ENCODE peak calls at places on chromosome 11, in ten cellular contexts. A, Z, V, O, Q, N, S, U, H and L are unnamed samples.
A peak's percentile ranks its signal among the peaks of the same experiment; 100 is the strongest.

GRCh38 chr11:75301602-75302345 is 49.7 kb downstream of the ARRB1 start:
- DNase-seq in O (peak; percentile 32), H (no peak), N (no peak), A (no peak), S (no peak), Z (no peak), U (no peak), V (no peak), Q (peak; percentile 83), L (peak; percentile 26)

GRCh38 chr11:18313985-18314763 is 7.8 kb downstream of the HPS5 start:
- DNase-seq in U (no peak), O (no peak), S (no peak), Z (no peak), N (no peak), H (peak; percentile 22), A (no peak), Q (no peak), V (no peak), L (no peak)

GRCh38 chr11:94826415-94826814 is 58.3 kb downstream of the AMOTL1 start:
- DNase-seq in O (no peak), H (no peak), U (no peak), Z (no peak), V (no peak), A (no peak), Q (no peak), N (no peak), S (no peak), L (no peak)

GRCh38 chr11:74288161-74288560 is 23.3 kb downstream of the P4HA3 start:
- DNase-seq in V (no peak), S (no peak), A (no peak), N (no peak), U (no peak), O (no peak), H (no peak), Z (no peak), Q (no peak), L (no peak)

GRCh38 chr11:20110908-20111669 is 49.2 kb downstream of the DBX1 start:
- DNase-seq in Z (peak; percentile 30), U (peak; percentile 50), O (peak; percentile 55), H (peak; percentile 35), V (peak; percentile 56), Q (peak; percentile 58), S (peak; percentile 90), A (peak; percentile 72), N (no peak), L (peak; percentile 35)

GRCh38 chr11:72100462-72100861 is 2.6 kb downstream of the LAMTOR1 start:
- DNase-seq in O (no peak), V (no peak), H (peak; percentile 58), N (no peak), Z (no peak), Q (no peak), U (no peak), S (peak; percentile 50), A (no peak), L (no peak)

GRCh38 chr11:93054279-93054678 is 84.8 kb downstream of the MTNR1B start:
- DNase-seq in S (no peak), O (no peak), V (no peak), A (no peak), Z (no peak), H (no peak), N (no peak), U (no peak), Q (no peak), L (no peak)

GRCh38 chr11:48193876-48194275 is 22.7 kb upstream of the OR4B1 start:
- DNase-seq in N (no peak), Q (no peak), Z (no peak), V (no peak), U (no peak), A (no peak), O (no peak), H (no peak), S (no peak), L (no peak)

GRCh38 chr11:79822771-79823170 is 381.9 kb upstream of the TENM4 start:
- DNase-seq in Z (no peak), U (no peak), H (no peak), Q (no peak), A (no peak), N (no peak), V (no peak), O (no peak), S (no peak), L (no peak)

GRCh38 chr11:12109591-12110196 is 696 bp upstream of the MICAL2 start:
- DNase-seq in N (no peak), U (no peak), V (no peak), A (no peak), O (no peak), S (peak; percentile 34), Z (no peak), H (peak; percentile 42), Q (no peak), L (no peak)

GRCh38 chr11:17673951-17674350 is 45.4 kb upstream of the MYOD1 start:
- DNase-seq in U (no peak), H (no peak), N (no peak), A (no peak), O (no peak), V (no peak), S (no peak), Q (no peak), Z (no peak), L (no peak)

GRCh38 chr11:89736566-89736965 is 26.5 kb downstream of the TRIM77 start:
- DNase-seq in S (no peak), A (no peak), Z (no peak), Q (no peak), H (no peak), V (no peak), N (no peak), U (no peak), O (no peak), L (no peak)

GRCh38 chr11:65440831-65441499 is 18.4 kb downstream of the NEAT1 start:
- DNase-seq in U (no peak), N (peak; percentile 71), O (no peak), Q (no peak), H (no peak), V (no peak), Z (peak; percentile 26), A (no peak), S (no peak), L (peak; percentile 17)

GRCh38 chr11:65445101-65445603 is 22.6 kb downstream of the NEAT1 start:
- DNase-seq in H (peak; percentile 66), U (no peak), N (no peak), Q (no peak), S (no peak), Z (no peak), O (no peak), A (no peak), V (no peak), L (no peak)

GRCh38 chr11:65444314-65445051 is 21.9 kb downstream of the NEAT1 start:
- DNase-seq in U (no peak), O (no peak), Z (no peak), Q (no peak), V (no peak), H (peak; percentile 57), N (no peak), A (no peak), S (no peak), L (peak; percentile 17)

GRCh38 chr11:65445604-65446445 is 23.2 kb downstream of the NEAT1 start:
- DNase-seq in V (no peak), Z (no peak), U (no peak), A (no peak), S (no peak), Q (peak; percentile 34), H (peak; percentile 75), N (peak; percentile 78), O (no peak), L (no peak)

DNA sequence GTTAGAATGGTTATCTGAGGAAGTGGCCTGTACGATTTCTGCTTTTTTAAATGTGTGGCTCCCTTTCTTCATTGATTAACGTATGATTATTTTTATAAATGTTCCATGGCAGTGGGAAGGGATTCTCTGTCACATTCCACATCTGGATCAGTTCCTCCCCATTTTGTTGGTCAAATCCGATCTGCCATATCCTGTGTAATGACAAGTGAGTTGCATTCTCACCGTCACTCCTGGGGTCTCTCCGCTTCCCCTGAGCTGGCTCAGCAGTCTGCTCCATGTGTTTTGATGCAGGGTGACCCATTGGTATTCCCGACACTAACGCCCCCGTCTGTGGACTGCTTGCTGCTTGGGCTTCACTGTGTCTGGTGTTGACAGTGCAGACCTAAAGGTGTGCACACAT is 20.4 kb downstream of the NEAT1 start:
- DNase-seq in H (no peak), Q (no peak), U (no peak), A (no peak), Z (no peak), V (no peak), O (no peak), N (no peak), S (no peak), L (peak; percentile 19)
- TF ChIP-seq POLR2AphosphoS5 in H (peak; percentile 45), Q (peak; percentile 65), U (no peak), A (peak; percentile 6), Z (no peak), V (no peak), O (peak; percentile 56), N (peak; percentile 57), S (peak; percentile 14), L (no peak)

GRCh38 chr11:65833297-65834030 is at the start of gene SNX32:
- DNase-seq in N (peak; percentile 96), V (peak; percentile 98), H (peak; percentile 94), U (peak; percentile 98), Z (peak; percentile 92), A (no peak), O (peak; percentile 97), Q (peak; percentile 96), S (peak; percentile 93), L (peak; percentile 92)
- TF ChIP-seq POLR2A in N (no peak), V (no peak), H (no peak), U (peak; percentile 46), Z (no peak), A (no peak), O (no peak), Q (no peak), S (no peak), L (no peak)

GRCh38 chr11:77994434-77995362 is at the start of gene INTS4:
- DNase-seq in Z (peak; percentile 99), U (peak; percentile 82), H (peak; percentile 99), O (peak; percentile 99), Q (peak; percentile 99), S (peak; percentile 94), A (peak; percentile 100), N (peak; percentile 99), V (peak; percentile 82), L (peak; percentile 99)
- TF ChIP-seq POLR2AphosphoS5 in Z (peak; percentile 70), U (peak; percentile 77), H (peak; percentile 84), O (peak; percentile 74), Q (peak; percentile 72), S (peak; percentile 88), A (peak; percentile 87), N (peak; percentile 94), V (peak; percentile 84), L (peak; percentile 98)

DNA sequence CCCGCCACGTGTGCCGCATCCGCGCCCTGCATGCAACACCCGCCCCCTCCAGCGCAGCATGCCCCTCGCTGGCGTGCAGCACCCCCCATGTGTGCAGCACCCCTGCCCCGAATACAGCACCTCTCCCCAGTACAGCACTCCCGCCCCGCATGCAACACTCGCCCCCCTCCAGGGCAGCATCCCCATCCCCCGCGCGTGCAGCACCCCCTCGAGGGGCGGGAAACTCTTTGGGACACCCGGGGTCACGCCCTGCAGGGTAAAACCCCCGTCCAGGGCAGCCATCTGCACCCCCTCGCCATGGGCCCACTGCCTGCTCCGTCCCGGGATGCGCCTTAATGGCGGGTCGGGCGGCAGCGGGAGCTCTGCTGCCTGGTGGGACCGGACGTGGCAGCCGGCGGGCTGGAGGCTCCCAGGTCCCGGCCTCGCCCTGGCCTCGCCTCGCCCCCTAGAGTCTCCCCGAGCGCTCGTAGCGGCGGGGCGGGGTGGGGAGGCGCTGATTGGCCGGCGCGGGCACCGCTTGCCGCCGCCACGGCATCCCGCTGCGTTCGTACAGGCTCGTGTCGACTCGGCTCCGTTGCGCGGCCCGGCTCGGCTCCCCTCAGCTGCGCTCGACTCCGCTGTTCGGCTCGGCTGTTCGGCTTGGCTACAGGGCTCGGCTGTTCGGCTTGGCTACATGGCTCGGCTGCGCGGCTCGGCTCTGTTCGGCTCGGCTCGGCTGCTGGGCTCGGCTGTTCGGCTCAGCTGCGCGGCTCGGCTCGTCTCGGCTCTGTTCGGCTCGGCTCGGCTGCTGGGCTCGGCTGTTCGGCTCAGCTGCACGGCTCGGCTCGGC is 417 bp upstream of the BRSK2 start:
- DNase-seq in Z (peak; percentile 94), Q (peak; percentile 97), H (peak; percentile 96), A (peak; percentile 91), N (peak; percentile 98), V (peak; percentile 95), U (peak; percentile 80), S (peak; percentile 94), O (peak; percentile 95), L (peak; percentile 97)
- TF ChIP-seq POLR2A in Z (no peak), Q (no peak), H (no peak), A (peak; percentile 27), N (no peak), V (no peak), U (no peak), S (no peak), O (no peak), L (peak; percentile 11)